ENCODE peak calls at places on chromosomes 2 and 18, in four cellular contexts. L is fibroblast of villous mesenchyme; B is IMR-90; S is effector memory CD4-positive, alpha-beta T cell. Z is an unnamed sample.

GRCh38 chr2:236872971-236873370 is 212.7 kb upstream of the COPS8 start:
- DNase-seq in B (no peak), L (no peak), S (no peak), Z (no peak)

GRCh38 chr2:152025678-152026287 is 73.1 kb downstream of the CACNB4 start:
- DNase-seq in L (peak), S (peak), B (peak), Z (peak)

GRCh38 chr18:6728318-6728717 is 1.2 kb upstream of the ARHGAP28 start:
- DNase-seq in L (no peak), B (no peak), S (no peak), Z (no peak)

GRCh38 chr2:224749136-224749535 is 33.0 kb upstream of the CCDC195 start:
- DNase-seq in L (peak), S (no peak), B (no peak), Z (no peak)

GRCh38 chr2:142872900-142873724 is 4.4 kb upstream of the KYNU start:
- DNase-seq in L (peak), B (peak), S (no peak), Z (no peak)

GRCh38 chr2:109066917-109067828 is 61.8 kb upstream of the SH3RF3 start:
- DNase-seq in L (no peak), S (no peak), B (no peak), Z (no peak)

GRCh38 chr18:59902180-59902992 is 2.6 kb downstream of the PMAIP1 start:
- DNase-seq in S (no peak), L (peak), B (peak), Z (peak)

GRCh38 chr18:4106407-4107033 is 348.6 kb downstream of the DLGAP1 start:
- DNase-seq in B (peak), L (peak), S (peak), Z (peak)

GRCh38 chr2:1489486-1489885 is 76.2 kb downstream of the TPO start:
- DNase-seq in L (no peak), B (no peak), S (no peak), Z (no peak)

GRCh38 chr2:201796478-201796865 is 9.9 kb upstream of the CDK15 start:
- DNase-seq in B (no peak), L (no peak), S (no peak), Z (no peak)

GRCh38 chr2:183024701-183025100 is 13.6 kb downstream of the NCKAP1 start:
- DNase-seq in S (no peak), B (peak), L (peak), Z (no peak)

GRCh38 chr2:36359006-36359580 is 3.5 kb downstream of the CRIM1 start:
- DNase-seq in S (no peak), B (peak), L (no peak), Z (peak)

GRCh38 chr2:222959358-222959757 is 92.6 kb upstream of the KCNE4 start:
- DNase-seq in B (peak), L (peak), S (no peak), Z (no peak)

DNA sequence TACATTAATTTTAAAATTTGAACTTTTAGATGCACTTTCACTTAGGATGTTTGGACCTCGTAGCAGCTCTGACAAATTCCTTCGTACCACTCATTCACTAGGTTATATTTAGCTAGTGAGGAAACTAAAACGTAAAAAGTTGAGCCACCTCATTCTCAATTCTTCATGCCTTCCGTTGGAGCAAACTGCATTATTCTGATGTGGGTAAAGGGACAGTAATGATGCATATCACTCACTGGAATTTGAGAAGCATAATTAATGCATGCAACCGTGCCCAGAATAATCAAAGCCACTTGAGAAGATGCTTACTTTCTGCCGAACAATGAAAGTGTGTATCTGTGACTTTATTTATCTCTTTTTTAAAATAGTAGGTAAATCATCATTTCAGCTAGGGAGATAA is 2.2 kb downstream of the CNOT9 start:
- DNase-seq in S (no peak), B (peak), L (peak), Z (no peak)
- H3K4me3 ChIP-seq in S (no peak), B (peak), L (peak), Z (peak)

GRCh38 chr2:19355416-19355821 is 3.0 kb downstream of the OSR1 start:
- DNase-seq in L (no peak), B (peak), S (no peak), Z (no peak)
- H3K4me3 ChIP-seq in L (no peak), B (peak), S (no peak), Z (no peak)

GRCh38 chr18:9106094-9106493 is 3.6 kb downstream of the NDUFV2 start:
- DNase-seq in S (no peak), B (no peak), L (no peak), Z (no peak)

GRCh38 chr18:9106800-9107574 is 4.5 kb downstream of the NDUFV2 start:
- DNase-seq in B (no peak), L (no peak), S (no peak), Z (no peak)

GRCh38 chr18:9103488-9103887 is 989 bp downstream of the NDUFV2 start:
- DNase-seq in S (no peak), B (peak), L (peak), Z (peak)

GRCh38 chr18:9104244-9104901 is 1.9 kb downstream of the NDUFV2 start:
- DNase-seq in S (no peak), B (no peak), L (no peak), Z (no peak)

GRCh38 chr18:9105420-9105819 is 2.9 kb downstream of the NDUFV2 start:
- DNase-seq in B (no peak), S (no peak), L (no peak), Z (no peak)
- H3K4me3 ChIP-seq in B (peak), S (peak), L (peak), Z (peak)

GRCh38 chr2:40488927-40489677 is 37.2 kb upstream of the SLC8A1 start:
- DNase-seq in B (peak), L (peak), S (no peak), Z (no peak)
- H3K4me3 ChIP-seq in B (peak), L (peak), S (no peak), Z (peak)

GRCh38 chr2:216693414-216694100 is 1.8 kb downstream of the IGFBP5 start:
- DNase-seq in L (no peak), B (no peak), S (no peak), Z (no peak)

GRCh38 chr2:216692636-216693413 is 2.5 kb downstream of the IGFBP5 start:
- DNase-seq in S (no peak), L (peak), B (peak), Z (peak)

GRCh38 chr2:216694826-216695217 is 527 bp downstream of the IGFBP5 start:
- DNase-seq in L (no peak), S (no peak), B (no peak), Z (no peak)

GRCh38 chr2:216695401-216695821 is at the start of gene IGFBP5:
- DNase-seq in S (no peak), L (peak), B (peak), Z (no peak)

DNA sequence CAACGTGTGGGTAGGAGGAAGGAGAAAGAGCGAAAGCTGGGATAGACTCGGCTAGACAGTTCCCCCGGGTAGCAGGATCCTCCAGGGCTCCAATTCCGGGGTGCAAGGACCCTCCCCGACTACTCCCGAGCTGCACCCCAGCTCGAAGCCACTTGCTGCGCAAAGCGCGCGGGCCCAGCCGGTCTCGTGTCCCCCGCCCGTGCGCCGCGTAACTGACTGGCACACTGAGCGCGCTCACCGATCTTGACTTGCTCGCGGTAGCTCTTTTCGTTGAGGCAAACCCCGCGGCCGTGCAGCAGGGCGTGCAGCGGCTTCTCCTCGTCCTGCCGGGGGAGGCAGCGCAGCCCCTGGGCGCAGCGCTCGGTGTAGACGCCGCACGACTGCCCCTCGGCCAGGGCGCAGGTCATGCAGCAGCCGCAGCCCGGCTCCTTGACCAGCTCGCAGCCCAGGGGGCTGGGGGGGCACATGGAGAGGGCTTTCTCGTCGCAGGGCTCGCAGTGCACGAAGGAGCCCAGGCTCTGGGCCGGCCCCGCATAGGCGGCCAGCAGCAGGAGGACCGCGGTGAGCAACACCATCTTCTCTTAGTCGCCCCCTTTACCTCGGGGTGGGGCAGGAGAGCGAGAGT is 1.0 kb downstream of the IGFBP5 start:
- DNase-seq in B (no peak), S (no peak), L (peak), Z (peak)
- H3K4me3 ChIP-seq in B (peak), S (peak), L (peak), Z (no peak)

GRCh38 chr2:219041252-219041651 is at the start of gene CFAP65:
- DNase-seq in L (peak), B (peak), S (no peak), Z (no peak)
- H3K4me3 ChIP-seq in L (peak), B (peak), S (peak), Z (no peak)

Z was measured in CD4-positive, CD25-positive, alpha-beta regulatory T cell.